ENCODE peak calls at places on chromosomes 4 and X, in ten cellular contexts. One of them, this sample, is unnamed.
A peak's percentile ranks its signal among the peaks of the same experiment; 100 is the strongest.

GRCh38 chr4:120064887-120065286 is 1.8 kb downstream of the MAD2L1 start:
- DNase-seq in EL: no peak
- DNase-seq in stimulated activated CD4-positive, alpha-beta T cell treated with anti-CD3 and anti-CD28 coated beads, Interleukin-15, amount 100 ng/mL, for 24 hours: no peak
- DNase-seq in hepatic stellate cell: no peak
- DNase-seq in caudate nucleus: no peak
- DNase-seq in NCI-H774: no peak
- DNase-seq in T-helper 2 cell: no peak
- DNase-seq in AG10803: no peak
- DNase-seq in MCF 10A: no peak
- DNase-seq in NCI-H460: no peak
- DNase-seq in this sample: peak; percentile 11

GRCh38 chr4:102537280-102537679 is 36.1 kb downstream of the NFKB1 start:
- DNase-seq in EL: no peak
- DNase-seq in stimulated activated CD4-positive, alpha-beta T cell treated with anti-CD3 and anti-CD28 coated beads, Interleukin-15, amount 100 ng/mL, for 24 hours: no peak
- DNase-seq in hepatic stellate cell: no peak
- DNase-seq in caudate nucleus: no peak
- DNase-seq in NCI-H774: no peak
- DNase-seq in T-helper 2 cell: no peak
- DNase-seq in AG10803: no peak
- DNase-seq in MCF 10A: peak; percentile 19
- DNase-seq in NCI-H460: no peak
- DNase-seq in this sample: no peak

GRCh38 chr4:153345011-153345981 is 808 bp downstream of the MND1 start:
- DNase-seq in EL: peak; percentile 71
- DNase-seq in stimulated activated CD4-positive, alpha-beta T cell treated with anti-CD3 and anti-CD28 coated beads, Interleukin-15, amount 100 ng/mL, for 24 hours: peak; percentile 77
- DNase-seq in hepatic stellate cell: peak; percentile 39
- DNase-seq in caudate nucleus: peak; percentile 16
- DNase-seq in NCI-H774: no peak
- DNase-seq in T-helper 2 cell: peak; percentile 17
- DNase-seq in AG10803: peak; percentile 67
- DNase-seq in MCF 10A: peak; percentile 78
- DNase-seq in NCI-H460: no peak
- DNase-seq in this sample: peak; percentile 83

GRCh38 chr4:26753642-26754041 is 107.0 kb upstream of the STIM2 start:
- DNase-seq in EL: no peak
- DNase-seq in stimulated activated CD4-positive, alpha-beta T cell treated with anti-CD3 and anti-CD28 coated beads, Interleukin-15, amount 100 ng/mL, for 24 hours: no peak
- DNase-seq in hepatic stellate cell: no peak
- DNase-seq in caudate nucleus: no peak
- DNase-seq in NCI-H774: no peak
- DNase-seq in T-helper 2 cell: no peak
- DNase-seq in AG10803: no peak
- DNase-seq in MCF 10A: no peak
- DNase-seq in NCI-H460: no peak
- DNase-seq in this sample: no peak

GRCh38 chrX:118945921-118946320 is 28.5 kb upstream of the LONRF3 start:
- DNase-seq in EL: no peak
- DNase-seq in stimulated activated CD4-positive, alpha-beta T cell treated with anti-CD3 and anti-CD28 coated beads, Interleukin-15, amount 100 ng/mL, for 24 hours: no peak
- DNase-seq in hepatic stellate cell: no peak
- DNase-seq in caudate nucleus: no peak
- DNase-seq in NCI-H774: no peak
- DNase-seq in T-helper 2 cell: no peak
- DNase-seq in AG10803: no peak
- DNase-seq in MCF 10A: no peak
- DNase-seq in NCI-H460: no peak
- DNase-seq in this sample: no peak

GRCh38 chr4:184446132-184446531 is 28.2 kb downstream of the IRF2 start:
- DNase-seq in EL: no peak
- DNase-seq in stimulated activated CD4-positive, alpha-beta T cell treated with anti-CD3 and anti-CD28 coated beads, Interleukin-15, amount 100 ng/mL, for 24 hours: no peak
- DNase-seq in hepatic stellate cell: no peak
- DNase-seq in caudate nucleus: no peak
- DNase-seq in NCI-H774: peak; percentile 28
- DNase-seq in T-helper 2 cell: no peak
- DNase-seq in AG10803: no peak
- DNase-seq in MCF 10A: no peak
- DNase-seq in NCI-H460: no peak
- DNase-seq in this sample: no peak

GRCh38 chrX:120672389-120672788 is 42.5 kb upstream of the C1GALT1C1 start:
- DNase-seq in EL: peak; percentile 67
- DNase-seq in stimulated activated CD4-positive, alpha-beta T cell treated with anti-CD3 and anti-CD28 coated beads, Interleukin-15, amount 100 ng/mL, for 24 hours: no peak
- DNase-seq in hepatic stellate cell: peak; percentile 9
- DNase-seq in caudate nucleus: no peak
- DNase-seq in NCI-H774: no peak
- DNase-seq in T-helper 2 cell: no peak
- DNase-seq in AG10803: peak; percentile 76
- DNase-seq in MCF 10A: peak; percentile 94
- DNase-seq in NCI-H460: peak; percentile 16
- DNase-seq in this sample: no peak

GRCh38 chr4:38154681-38155588 is 194.7 kb downstream of the PTTG2 start:
- DNase-seq in EL: no peak
- DNase-seq in stimulated activated CD4-positive, alpha-beta T cell treated with anti-CD3 and anti-CD28 coated beads, Interleukin-15, amount 100 ng/mL, for 24 hours: peak; percentile 24
- DNase-seq in hepatic stellate cell: no peak
- DNase-seq in caudate nucleus: no peak
- DNase-seq in NCI-H774: peak; percentile 9
- DNase-seq in T-helper 2 cell: no peak
- DNase-seq in AG10803: peak; percentile 64
- DNase-seq in MCF 10A: peak; percentile 59
- DNase-seq in NCI-H460: no peak
- DNase-seq in this sample: peak; percentile 63

GRCh38 chrX:93695981-93696380 is 22.0 kb downstream of the FAM133A start:
- DNase-seq in EL: no peak
- DNase-seq in stimulated activated CD4-positive, alpha-beta T cell treated with anti-CD3 and anti-CD28 coated beads, Interleukin-15, amount 100 ng/mL, for 24 hours: no peak
- DNase-seq in hepatic stellate cell: no peak
- DNase-seq in caudate nucleus: no peak
- DNase-seq in NCI-H774: no peak
- DNase-seq in T-helper 2 cell: no peak
- DNase-seq in AG10803: peak; percentile 0
- DNase-seq in MCF 10A: no peak
- DNase-seq in NCI-H460: no peak
- DNase-seq in this sample: no peak